ENCODE peak calls at places on chromosomes 4 and X, in six cellular contexts. C is stimulated activated CD8-positive, alpha-beta memory T cell treated with anti-CD3 and anti-CD28 coated beads, Interleukin-4, amount 100 ng/mL, for 24 hours; X is T-helper 17 cell; Z is activated effector memory CD4-positive, alpha-beta T cell treated with Interleukin-2 at 50 U/mL for 16 hours; T is activated CD4-positive, alpha-beta T cell treated with anti-CD3 and anti-CD28 coated beads, Interleukin-2, amount 10 ng/mL, durations not matched to agents 7 days and 5 days; Q is T1000. F is an unnamed sample.

GRCh38 chrX:133440081-133440796 is 24.9 kb upstream of the GPC4 start:
- DNase-seq in C (no peak), X (no peak), Z (no peak), T (no peak), Q (no peak), F (no peak)

GRCh38 chrX:56382278-56382677 is 150.1 kb downstream of the KLF8 start:
- DNase-seq in C (no peak), X (no peak), Z (no peak), T (no peak), Q (no peak), F (no peak)

GRCh38 chrX:12971282-12972003 is 3.5 kb upstream of the TMSB4X start:
- DNase-seq in C (no peak), X (no peak), Z (no peak), T (peak; percentile 57), Q (no peak), F (no peak)

GRCh38 chr4:8775751-8776355 is 95.8 kb downstream of the HMX1 start:
- DNase-seq in C (no peak), X (no peak), Z (no peak), T (no peak), Q (no peak), F (peak; percentile 22)

GRCh38 chr4:71268156-71268555 is 70.7 kb upstream of the SLC4A4 start:
- DNase-seq in C (no peak), X (no peak), Z (no peak), T (no peak), Q (no peak), F (no peak)

GRCh38 chr4:168304744-168305459 is 13.7 kb downstream of the DDX60 start:
- DNase-seq in C (no peak), X (no peak), Z (no peak), T (no peak), Q (no peak), F (no peak)

GRCh38 chrX:130118396-130118795 is 8.1 kb upstream of the ELF4 start:
- DNase-seq in C (no peak), X (no peak), Z (no peak), T (no peak), Q (no peak), F (no peak)

GRCh38 chr4:140136509-140136908 is 17.5 kb downstream of the MAML3 start:
- DNase-seq in C (no peak), X (no peak), Z (no peak), T (no peak), Q (no peak), F (peak; percentile 52)

GRCh38 chr4:81845761-81846160 is 374.1 kb upstream of the RASGEF1B start:
- DNase-seq in C (no peak), X (no peak), Z (no peak), T (no peak), Q (no peak), F (no peak)

GRCh38 chr4:165751882-165752281 is 121.2 kb upstream of the TLL1 start:
- DNase-seq in C (no peak), X (no peak), Z (no peak), T (no peak), Q (no peak), F (no peak)

GRCh38 chr4:52586069-52586468 is 73.0 kb downstream of the USP46 start:
- DNase-seq in C (no peak), X (no peak), Z (no peak), T (no peak), Q (no peak), F (no peak)

GRCh38 chr4:146329042-146329716 is 114.8 kb downstream of the REELD1 start:
- DNase-seq in C (no peak), X (no peak), Z (no peak), T (no peak), Q (no peak), F (no peak)

GRCh38 chr4:23991444-23991843 is 101.6 kb upstream of the PPARGC1A start:
- DNase-seq in C (no peak), X (no peak), Z (no peak), T (no peak), Q (no peak), F (no peak)

GRCh38 chr4:2923678-2924173 is 39.5 kb downstream of the NOP14 start:
- DNase-seq in C (no peak), X (no peak), Z (no peak), T (no peak), Q (no peak), F (no peak)

GRCh38 chrX:71052721-71053120 is 15.4 kb downstream of the SNX12 start:
- DNase-seq in C (no peak), X (no peak), Z (no peak), T (no peak), Q (no peak), F (no peak)

GRCh38 chrX:72269671-72270251 is 7.3 kb downstream of the RPS4X start:
- DNase-seq in C (peak; percentile 21), X (no peak), Z (no peak), T (peak; percentile 14), Q (peak; percentile 2), F (no peak)

GRCh38 chr4:120964596-120964995 is 42.1 kb upstream of the PRDM5 start:
- DNase-seq in C (no peak), X (no peak), Z (no peak), T (no peak), Q (no peak), F (no peak)

GRCh38 chr4:185512516-185512915 is 22.8 kb downstream of the PDLIM3 start:
- DNase-seq in C (no peak), X (no peak), Z (no peak), T (no peak), Q (no peak), F (no peak)

GRCh38 chrX:66074920-66075879 is 35.3 kb upstream of the VSIG4 start:
- DNase-seq in C (peak; percentile 18), X (no peak), Z (peak; percentile 17), T (peak; percentile 42), Q (no peak), F (peak; percentile 73)

GRCh38 chrX:79065696-79066095 is 78.8 kb upstream of the GPR174 start:
- DNase-seq in C (no peak), X (no peak), Z (no peak), T (no peak), Q (no peak), F (no peak)

GRCh38 chrX:5810636-5811035 is 418.0 kb downstream of the NLGN4X start:
- DNase-seq in C (no peak), X (no peak), Z (no peak), T (no peak), Q (no peak), F (no peak)

GRCh38 chr4:170214101-170214500 is 124.3 kb upstream of the AADAT start:
- DNase-seq in C (no peak), X (no peak), Z (no peak), T (no peak), Q (no peak), F (no peak)

GRCh38 chr4:3688018-3688998 is 77.9 kb upstream of the ADRA2C start:
- DNase-seq in C (no peak), X (no peak), Z (no peak), T (no peak), Q (no peak), F (peak; percentile 33)

GRCh38 chr4:128355301-128355700 is 67.7 kb upstream of the PGRMC2 start:
- DNase-seq in C (no peak), X (no peak), Z (no peak), T (no peak), Q (no peak), F (no peak)

GRCh38 chr4:3201718-3202702 is 46.9 kb upstream of the MSANTD1 start:
- DNase-seq in C (peak; percentile 34), X (peak; percentile 39), Z (peak; percentile 60), T (peak; percentile 95), Q (no peak), F (peak; percentile 86)

GRCh38 chr4:82678046-82678445 is 116.3 kb upstream of the TMEM150C start:
- DNase-seq in C (no peak), X (no peak), Z (no peak), T (no peak), Q (no peak), F (no peak)

GRCh38 chrX:133373366-133374079 is 41.8 kb downstream of the GPC4 start:
- DNase-seq in C (no peak), X (no peak), Z (no peak), T (no peak), Q (no peak), F (no peak)

GRCh38 chrX:11944486-11944885 is 186.4 kb downstream of the MSL3 start:
- DNase-seq in C (no peak), X (no peak), Z (no peak), T (no peak), Q (peak; percentile 0), F (no peak)

GRCh38 chr4:124499266-124499665 is 213.3 kb downstream of the ANKRD50 start:
- DNase-seq in C (no peak), X (no peak), Z (no peak), T (no peak), Q (no peak), F (no peak)

GRCh38 chrX:149286940-149287349 is 218.2 kb downstream of the IDS start:
- DNase-seq in C (peak; percentile 19), X (peak; percentile 3), Z (no peak), T (peak; percentile 41), Q (no peak), F (no peak)

GRCh38 chrX:118718737-118719136 is 8.7 kb upstream of the IL13RA1 start:
- DNase-seq in C (no peak), X (no peak), Z (no peak), T (no peak), Q (no peak), F (peak; percentile 54)

GRCh38 chr4:61507091-61507490 is 307.0 kb downstream of the ADGRL3 start:
- DNase-seq in C (no peak), X (no peak), Z (no peak), T (no peak), Q (no peak), F (no peak)

GRCh38 chrX:13659057-13659456 is 6.1 kb downstream of the TCEANC start:
- DNase-seq in C (no peak), X (no peak), Z (no peak), T (no peak), Q (no peak), F (no peak)

GRCh38 chr4:110824344-110824743 is 201.5 kb upstream of the PITX2 start:
- DNase-seq in C (no peak), X (no peak), Z (no peak), T (no peak), Q (no peak), F (no peak)

F was measured in CD14-positive monocyte.